ENCODE peak calls at places on chromosomes 13 and 19, in five cellular contexts. One of them, this sample, is unnamed.

GRCh38 chr19:14475251-14476073 is at the start of gene PTGER1:
- DNase-seq in EL: peak
- DNase-seq in WTC11: peak
- DNase-seq in kidney epithelial cell: no peak
- DNase-seq in fibroblast of lung: peak
- DNase-seq in this sample: no peak

GRCh38 chr13:99301056-99301838 is 6.0 kb downstream of the GPR183 start:
- DNase-seq in WTC11: no peak
- DNase-seq in fibroblast of lung: no peak
- DNase-seq in kidney epithelial cell: no peak
- DNase-seq in EL: no peak
- DNase-seq in this sample: no peak

GRCh38 chr19:11658954-11659353 is 61.7 kb downstream of the ZNF627 start:
- DNase-seq in EL: no peak
- DNase-seq in WTC11: no peak
- DNase-seq in fibroblast of lung: no peak
- DNase-seq in kidney epithelial cell: no peak
- DNase-seq in this sample: no peak

GRCh38 chr13:46523972-46524737 is 28.8 kb upstream of the LRCH1 start:
- DNase-seq in fibroblast of lung: no peak
- DNase-seq in WTC11: no peak
- DNase-seq in EL: no peak
- DNase-seq in kidney epithelial cell: peak
- DNase-seq in this sample: no peak

GRCh38 chr19:4183967-4184717 is 1.7 kb downstream of the ANKRD24 start:
- DNase-seq in kidney epithelial cell: no peak
- DNase-seq in fibroblast of lung: no peak
- DNase-seq in EL: no peak
- DNase-seq in WTC11: no peak
- DNase-seq in this sample: no peak

GRCh38 chr13:102484329-102484728 is 82.5 kb upstream of the FGF14 start:
- DNase-seq in WTC11: no peak
- DNase-seq in fibroblast of lung: peak
- DNase-seq in EL: peak
- DNase-seq in kidney epithelial cell: no peak
- DNase-seq in this sample: no peak

GRCh38 chr19:19361075-19361594 is 40.5 kb downstream of the MAU2 start:
- DNase-seq in EL: peak
- DNase-seq in kidney epithelial cell: peak
- DNase-seq in fibroblast of lung: peak
- DNase-seq in WTC11: peak
- DNase-seq in this sample: peak

GRCh38 chr13:32746474-32746873 is 160.2 kb downstream of the PDS5B start:
- DNase-seq in EL: no peak
- DNase-seq in kidney epithelial cell: no peak
- DNase-seq in WTC11: no peak
- DNase-seq in fibroblast of lung: peak
- DNase-seq in this sample: no peak

GRCh38 chr13:19685445-19685844 is 52.0 kb downstream of the MPHOSPH8 start:
- DNase-seq in fibroblast of lung: no peak
- DNase-seq in kidney epithelial cell: no peak
- DNase-seq in WTC11: no peak
- DNase-seq in EL: no peak
- DNase-seq in this sample: no peak

GRCh38 chr19:1287622-1288527 is 2.2 kb downstream of the EFNA2 start:
- DNase-seq in fibroblast of lung: no peak
- DNase-seq in EL: no peak
- DNase-seq in kidney epithelial cell: no peak
- DNase-seq in WTC11: no peak
- DNase-seq in this sample: no peak